ENCODE peak calls at places on chromosomes 7 and 10, in nine cellular contexts. E, R, G, V, D, U, O, H and P are unnamed samples.

GRCh38 chr7:75658369-75658768 is 80.4 kb downstream of the HIP1 start:
- DNase-seq in O (no peak), G (no peak), E (no peak), D (no peak), V (no peak), U (no peak), R (peak; percentile 58), H (no peak), P (no peak)

GRCh38 chr10:80579849-80580645 is 42.3 kb downstream of the SH2D4B start:
- DNase-seq in V (no peak), D (no peak), G (no peak), O (no peak), R (no peak), U (no peak), E (no peak), H (no peak), P (no peak)

GRCh38 chr7:158811894-158812293 is 17.4 kb downstream of the ESYT2 start:
- DNase-seq in H (no peak), E (no peak), O (no peak), U (no peak), G (no peak), R (no peak), V (no peak), D (no peak), P (no peak)

GRCh38 chr7:139753079-139753692 is 24.6 kb downstream of the HIPK2 start:
- DNase-seq in E (peak; percentile 56), G (no peak), R (no peak), V (no peak), D (no peak), H (no peak), O (no peak), U (no peak), P (no peak)

GRCh38 chr10:4028838-4029583 is 244.0 kb upstream of the KLF6 start:
- DNase-seq in O (no peak), U (no peak), V (no peak), H (no peak), G (no peak), D (no peak), R (no peak), E (no peak), P (no peak)

GRCh38 chr7:158261362-158262235 is 326.0 kb downstream of the PTPRN2 start:
- DNase-seq in E (no peak), G (no peak), R (peak; percentile 53), D (no peak), H (no peak), V (peak; percentile 26), O (no peak), U (no peak), P (no peak)

GRCh38 chr10:8844141-8844540 is 789.7 kb downstream of the GATA3 start:
- DNase-seq in U (no peak), G (no peak), R (no peak), E (no peak), V (no peak), D (no peak), H (no peak), O (no peak), P (no peak)

GRCh38 chr10:63007112-63007511 is 126.0 kb upstream of the NRBF2 start:
- DNase-seq in E (no peak), R (no peak), V (no peak), O (no peak), D (no peak), U (no peak), H (no peak), G (no peak), P (no peak)

DNA sequence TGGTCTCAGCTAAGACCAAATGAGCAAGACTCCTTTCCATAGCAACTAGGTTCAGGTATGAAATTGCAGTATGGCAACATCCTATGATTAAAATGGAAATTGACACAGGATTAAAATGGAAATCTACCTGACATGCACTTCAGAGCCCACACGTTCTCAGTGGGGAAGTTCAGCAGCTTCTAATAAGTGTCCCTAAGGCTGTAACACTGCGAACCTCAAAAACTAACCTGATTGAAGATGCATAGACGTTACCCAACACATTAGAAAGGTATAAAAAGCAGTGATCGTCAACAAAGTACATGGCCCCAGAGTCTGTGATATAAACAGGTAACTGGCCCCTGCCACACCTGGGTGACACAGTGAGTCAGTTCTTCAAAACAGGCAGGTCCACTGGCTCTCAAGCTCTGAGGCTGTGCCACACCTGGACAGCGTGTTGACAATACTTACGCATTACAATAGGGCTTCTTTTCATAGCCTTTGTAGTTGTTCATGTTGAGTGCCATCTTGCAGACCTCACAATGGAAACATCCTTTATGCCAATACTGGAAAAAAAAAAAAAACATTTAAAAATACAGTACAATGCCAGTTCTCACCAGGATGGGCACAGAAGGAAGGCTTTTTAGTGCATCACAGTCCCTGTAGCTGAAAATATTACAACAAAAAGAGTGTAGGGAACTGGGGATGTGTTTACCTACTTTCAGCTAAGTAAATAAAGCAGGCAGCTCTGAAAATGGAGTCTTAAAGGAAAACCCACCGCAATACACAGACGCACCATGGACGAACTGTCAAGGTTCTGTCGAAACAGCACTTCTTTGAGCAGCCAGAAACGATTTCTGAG is 275.0 kb upstream of the NEBL start:
- DNase-seq in V (no peak), O (no peak), R (no peak), U (no peak), D (no peak), E (no peak), H (no peak), G (no peak), P (no peak)
- H3K4me3 ChIP-seq in V (peak overlapping the region; percentile 68), O (no peak overlapping the region), R (no peak overlapping the region), U (no peak overlapping the region), D (peak overlapping the region; percentile 63), E (no peak overlapping the region), H (peak overlapping the region; percentile 59), G (no peak overlapping the region), P (peak overlapping the region; percentile 64)

GRCh38 chr7:127816354-127817190 is 164.6 kb downstream of the SND1 start:
- DNase-seq in V (no peak), R (no peak), H (no peak), U (no peak), E (no peak), G (no peak), O (no peak), D (no peak), P (no peak)

GRCh38 chr7:127812540-127812939 is 160.5 kb downstream of the SND1 start:
- DNase-seq in O (no peak), E (no peak), R (no peak), V (no peak), D (no peak), U (no peak), G (no peak), H (no peak), P (no peak)

GRCh38 chr7:127815631-127816145 is 163.7 kb downstream of the SND1 start:
- DNase-seq in R (no peak), D (no peak), U (no peak), E (no peak), O (no peak), G (no peak), H (no peak), V (no peak), P (no peak)

GRCh38 chr7:127810691-127811660 is 159.0 kb downstream of the SND1 start:
- DNase-seq in O (no peak), U (no peak), D (no peak), V (no peak), E (no peak), H (no peak), R (no peak), G (no peak), P (no peak)

DNA sequence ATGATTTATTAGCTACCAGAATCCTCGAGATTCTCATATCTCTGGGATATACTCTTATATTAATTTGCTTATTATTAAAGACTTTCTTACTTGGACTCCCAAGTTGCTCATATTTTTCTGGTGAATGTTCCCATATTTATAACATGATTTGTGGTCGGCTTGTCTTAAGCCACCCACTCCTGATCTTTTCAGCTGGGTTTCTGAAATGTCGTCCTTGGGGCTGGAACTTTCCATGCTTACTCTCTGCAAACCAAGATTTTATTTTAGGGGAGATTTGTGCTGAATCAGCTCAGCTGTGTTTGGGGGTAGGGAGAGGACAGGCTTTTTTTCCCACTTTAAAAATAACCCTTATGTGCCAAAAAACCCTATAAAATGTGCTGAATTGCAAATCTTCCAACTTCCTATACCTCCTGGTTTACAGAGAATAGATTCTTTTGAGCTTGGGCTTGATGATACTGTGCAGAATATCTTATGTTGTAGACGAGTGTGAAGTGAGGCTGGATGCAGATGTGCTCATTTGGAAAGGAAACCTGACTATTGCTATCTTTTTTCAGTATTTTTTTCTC is 162.1 kb downstream of the SND1 start:
- DNase-seq in H (no peak), D (no peak), O (no peak), V (no peak), E (peak; percentile 57), R (no peak), U (no peak), G (no peak), P (no peak)
- H3K4me3 ChIP-seq in H (no peak overlapping the region), D (no peak overlapping the region), O (no peak overlapping the region), V (no peak overlapping the region), E (no peak overlapping the region), R (no peak overlapping the region), U (no peak overlapping the region), G (no peak overlapping the region), P (no peak overlapping the region)

GRCh38 chr10:113059001-113059780 is 109.1 kb downstream of the TCF7L2 start:
- DNase-seq in V (no peak), R (no peak), H (no peak), U (no peak), G (no peak), E (peak; percentile 71), D (peak; percentile 29), O (peak; percentile 72), P (peak; percentile 54)
- H3K4me3 ChIP-seq in V (peak overlapping the region; percentile 29), R (no peak overlapping the region), H (peak overlapping the region; percentile 34), U (no peak overlapping the region), G (no peak overlapping the region), E (peak overlapping the region; percentile 7), D (peak overlapping the region; percentile 20), O (peak overlapping the region; percentile 5), P (peak overlapping the region; percentile 25)

GRCh38 chr7:150737265-150738055 is at the start of gene GIMAP5:
- DNase-seq in O (no peak), E (no peak), D (no peak), H (no peak), U (peak; percentile 57), V (no peak), G (no peak), R (peak; percentile 85), P (no peak)

GRCh38 chr7:150738092-150739044 is 1.1 kb downstream of the GIMAP5 start:
- DNase-seq in D (no peak), U (no peak), R (no peak), V (no peak), G (peak; percentile 30), H (no peak), O (no peak), E (no peak), P (no peak)

GRCh38 chr7:150739045-150739432 is 1.8 kb downstream of the GIMAP5 start:
- DNase-seq in D (no peak), V (no peak), U (no peak), E (no peak), R (no peak), O (no peak), G (no peak), H (no peak), P (no peak)

GRCh38 chr7:150742286-150742968 is 5.2 kb downstream of the GIMAP5 start:
- DNase-seq in E (no peak), U (no peak), V (no peak), O (no peak), D (no peak), R (no peak), G (no peak), H (no peak), P (no peak)

DNA sequence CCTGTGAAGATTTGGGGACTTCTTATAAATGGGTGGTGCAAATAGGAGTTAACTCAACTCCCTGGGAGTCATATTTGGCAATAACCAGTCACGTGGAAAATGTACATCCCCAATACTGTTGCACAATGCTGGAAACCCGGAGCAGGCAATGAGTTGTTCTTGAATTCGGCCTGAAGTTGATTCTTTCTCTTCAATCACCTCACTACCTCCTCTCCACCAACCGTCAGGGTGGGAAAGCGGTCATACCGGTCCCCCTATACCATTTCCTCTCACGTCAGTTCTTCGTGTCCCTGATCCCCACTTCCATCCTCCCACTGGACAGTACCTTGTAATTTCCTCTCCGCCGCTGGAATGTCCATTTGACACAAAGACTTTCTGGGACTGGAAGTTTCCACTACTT is 2.8 kb downstream of the GIMAP5 start:
- DNase-seq in G (no peak), D (no peak), E (no peak), H (no peak), O (no peak), V (no peak), R (no peak), U (no peak), P (no peak)
- H3K4me3 ChIP-seq in G (peak overlapping the region; percentile 86), D (no peak overlapping the region), E (no peak overlapping the region), H (no peak overlapping the region), O (no peak overlapping the region), V (peak overlapping the region; percentile 68), R (peak overlapping the region; percentile 70), U (peak overlapping the region; percentile 83), P (no peak overlapping the region)